ENCODE peak calls at places on chromosomes 7 and 10, in five cellular contexts. One of them, this sample, is unnamed.

GRCh38 chr10:76721891-76722505 is 915.6 kb downstream of the KCNMA1 start:
- DNase-seq in NCI-H1105: no peak
- DNase-seq in HCEC 1CT: no peak
- DNase-seq in cardiac septum: no peak
- DNase-seq in SK-N-SH: no peak
- DNase-seq in this sample: no peak

GRCh38 chr10:27742926-27743735 is 2.5 kb downstream of the MKX start:
- DNase-seq in HCEC 1CT: no peak
- DNase-seq in SK-N-SH: peak
- DNase-seq in NCI-H1105: no peak
- DNase-seq in cardiac septum: no peak
- DNase-seq in this sample: no peak

GRCh38 chr10:86034710-86035109 is 331.9 kb downstream of the GRID1 start:
- DNase-seq in SK-N-SH: no peak
- DNase-seq in cardiac septum: no peak
- DNase-seq in HCEC 1CT: no peak
- DNase-seq in NCI-H1105: no peak
- DNase-seq in this sample: no peak

GRCh38 chr10:16652154-16652553 is 130.5 kb upstream of the C1QL3 start:
- DNase-seq in NCI-H1105: no peak
- DNase-seq in SK-N-SH: no peak
- DNase-seq in cardiac septum: no peak
- DNase-seq in HCEC 1CT: no peak
- DNase-seq in this sample: peak

GRCh38 chr10:113557389-113558321 is 4.8 kb downstream of the HABP2 start:
- DNase-seq in NCI-H1105: no peak
- DNase-seq in cardiac septum: no peak
- DNase-seq in SK-N-SH: peak
- DNase-seq in HCEC 1CT: no peak
- DNase-seq in this sample: no peak

GRCh38 chr7:50182734-50183133 is 89.7 kb upstream of the ZPBP start:
- DNase-seq in NCI-H1105: no peak
- DNase-seq in cardiac septum: no peak
- DNase-seq in HCEC 1CT: no peak
- DNase-seq in SK-N-SH: no peak
- DNase-seq in this sample: no peak

GRCh38 chr10:73773152-73773879 is 8.5 kb upstream of the CHCHD1 start:
- DNase-seq in SK-N-SH: no peak
- DNase-seq in cardiac septum: no peak
- DNase-seq in HCEC 1CT: no peak
- DNase-seq in NCI-H1105: no peak
- DNase-seq in this sample: no peak

GRCh38 chr10:92995509-92995908 is 65.1 kb upstream of the CYP26C1 start:
- DNase-seq in SK-N-SH: no peak
- DNase-seq in cardiac septum: no peak
- DNase-seq in NCI-H1105: no peak
- DNase-seq in HCEC 1CT: no peak
- DNase-seq in this sample: no peak

GRCh38 chr7:78863248-78863647 is 590.2 kb downstream of the MAGI2 start:
- DNase-seq in HCEC 1CT: no peak
- DNase-seq in SK-N-SH: no peak
- DNase-seq in cardiac septum: no peak
- DNase-seq in NCI-H1105: peak
- DNase-seq in this sample: no peak

GRCh38 chr10:38008006-38008405 is 2.5 kb upstream of the ZNF33A start:
- DNase-seq in cardiac septum: no peak
- DNase-seq in HCEC 1CT: no peak
- DNase-seq in SK-N-SH: no peak
- DNase-seq in NCI-H1105: no peak
- DNase-seq in this sample: no peak

GRCh38 chr7:18292584-18292983 is 203.0 kb upstream of the HDAC9 start:
- DNase-seq in cardiac septum: no peak
- DNase-seq in HCEC 1CT: no peak
- DNase-seq in NCI-H1105: no peak
- DNase-seq in SK-N-SH: no peak
- DNase-seq in this sample: no peak

GRCh38 chr10:33306756-33307519 is 27.5 kb downstream of the NRP1 start:
- DNase-seq in cardiac septum: no peak
- DNase-seq in NCI-H1105: no peak
- DNase-seq in SK-N-SH: no peak
- DNase-seq in HCEC 1CT: peak
- DNase-seq in this sample: no peak